ENCODE peak calls at places on chromosomes 7 and 10, in six cellular contexts. K is astrocyte; M is neural progenitor cell; L is colonic mucosa; T is CD4-positive, CD25-positive, alpha-beta regulatory T cell; G is endodermal cell. X is an unnamed sample.

GRCh38 chr7:115561341-115562110 is 469.0 kb downstream of the TFEC start:
- DNase-seq in K (peak; percentile 94), M (no peak), L (no peak), T (no peak), G (no peak), X (no peak)

GRCh38 chr10:48982584-48982983 is 42.9 kb upstream of the LRRC18 start:
- DNase-seq in K (no peak), M (no peak), L (no peak), T (no peak), G (no peak), X (no peak)

GRCh38 chr10:33800545-33800944 is 466.1 kb upstream of the NRP1 start:
- DNase-seq in K (no peak), M (no peak), L (no peak), T (no peak), G (no peak), X (no peak)

GRCh38 chr10:133109736-133110532 is 22.2 kb downstream of the ADGRA1 start:
- DNase-seq in K (no peak), M (no peak), L (no peak), T (no peak), G (no peak), X (no peak)

GRCh38 chr7:106023369-106024322 is 60.6 kb downstream of the CDHR3 start:
- DNase-seq in K (no peak), M (no peak), L (no peak), T (no peak), G (no peak), X (no peak)

GRCh38 chr10:83750604-83751003 is 388.7 kb upstream of the GHITM start:
- DNase-seq in K (no peak), M (no peak), L (no peak), T (no peak), G (no peak), X (no peak)

GRCh38 chr10:71074176-71074755 is 138.1 kb upstream of the UNC5B start:
- DNase-seq in K (no peak), M (no peak), L (no peak), T (no peak), G (peak; percentile 87), X (peak; percentile 6)

GRCh38 chr7:1275685-1276424 is 43.2 kb downstream of the UNCX start:
- DNase-seq in K (peak; percentile 6), M (peak; percentile 62), L (no peak), T (no peak), G (peak; percentile 73), X (no peak)

GRCh38 chr10:71576842-71577241 is 142.7 kb downstream of the C10orf105 start:
- DNase-seq in K (no peak), M (no peak), L (no peak), T (no peak), G (no peak), X (no peak)

GRCh38 chr10:88994034-88994433 is 3.4 kb downstream of the FAS start:
- DNase-seq in K (peak; percentile 54), M (peak; percentile 11), L (peak; percentile 16), T (no peak), G (no peak), X (no peak)

GRCh38 chr10:78224602-78225001 is 190.9 kb downstream of the RPS24 start:
- DNase-seq in K (peak; percentile 80), M (no peak), L (no peak), T (no peak), G (no peak), X (no peak)
- H3K27me3 ChIP-seq in K (no peaks in the 10 kb centered on the region), M (no peaks in the 10 kb centered on the region), L (no peaks in the 10 kb centered on the region), T (no peaks in the 10 kb centered on the region), G (no peaks in the 10 kb centered on the region), X (no peaks in the 10 kb centered on the region)

GRCh38 chr7:94698275-94698674 is 42.3 kb upstream of the SGCE start:
- DNase-seq in K (peak; percentile 78), M (no peak), L (no peak), T (no peak), G (no peak), X (no peak)
- H3K27ac ChIP-seq in K (peak overlapping the region; percentile 92), M (no peak overlapping the region), L (no peak overlapping the region), T (no peak overlapping the region), G (no peak overlapping the region), X (no peak overlapping the region)

GRCh38 chr10:100710151-100710871 is 35.1 kb upstream of the PAX2 start:
- DNase-seq in K (no peak), M (peak; percentile 71), L (no peak), T (no peak), G (peak; percentile 73), X (peak; percentile 53)
- H3K27me3 ChIP-seq in K (peaks cover 62% of the 10 kb centered on the region), M (peaks cover 100% of the 10 kb centered on the region), L (peaks cover 60% of the 10 kb centered on the region), T (peaks cover 27% of the 10 kb centered on the region), G (peaks cover 96% of the 10 kb centered on the region), X (peaks cover 99% of the 10 kb centered on the region)

GRCh38 chr10:63264852-63265617 is 131.9 kb downstream of the NRBF2 start:
- DNase-seq in K (peak; percentile 42), M (peak; percentile 51), L (peak; percentile 54), T (peak; percentile 63), G (peak; percentile 71), X (peak; percentile 48)
- H3K27ac ChIP-seq in K (peak overlapping the region; percentile 94), M (peak overlapping the region; percentile 40), L (peak overlapping the region; percentile 92), T (peak overlapping the region; percentile 95), G (no peak overlapping the region), X (peak overlapping the region; percentile 22)

GRCh38 chr10:131436467-131436866 is 124.9 kb upstream of the TCERG1L start:
- DNase-seq in K (no peak), M (no peak), L (no peak), T (no peak), G (no peak), X (no peak)

GRCh38 chr10:131440405-131441360 is 129.2 kb upstream of the TCERG1L start:
- DNase-seq in K (no peak), M (no peak), L (no peak), T (no peak), G (no peak), X (no peak)

GRCh38 chr10:131437556-131438465 is 126.3 kb upstream of the TCERG1L start:
- DNase-seq in K (no peak), M (peak; percentile 39), L (no peak), T (no peak), G (no peak), X (no peak)

GRCh38 chr10:131439705-131440104 is 128.2 kb upstream of the TCERG1L start:
- DNase-seq in K (no peak), M (no peak), L (no peak), T (no peak), G (no peak), X (no peak)

GRCh38 chr10:131438665-131439064 is 127.1 kb upstream of the TCERG1L start:
- DNase-seq in K (no peak), M (no peak), L (no peak), T (no peak), G (no peak), X (no peak)
- H3K27me3 ChIP-seq in K (no peaks in the 10 kb centered on the region), M (no peaks in the 10 kb centered on the region), L (no peaks in the 10 kb centered on the region), T (no peaks in the 10 kb centered on the region), G (no peaks in the 10 kb centered on the region), X (no peaks in the 10 kb centered on the region)

GRCh38 chr7:57414415-57414814 is 35.6 kb upstream of the ZNF716 start:
- DNase-seq in K (no peak), M (no peak), L (no peak), T (no peak), G (no peak), X (no peak)

GRCh38 chr7:57414852-57415251 is 35.1 kb upstream of the ZNF716 start:
- DNase-seq in K (no peak), M (no peak), L (no peak), T (no peak), G (no peak), X (no peak)

GRCh38 chr7:57413529-57414398 is 36.2 kb upstream of the ZNF716 start:
- DNase-seq in K (no peak), M (no peak), L (no peak), T (no peak), G (no peak), X (no peak)

GRCh38 chr7:57412618-57413017 is 37.4 kb upstream of the ZNF716 start:
- DNase-seq in K (no peak), M (no peak), L (no peak), T (no peak), G (no peak), X (no peak)

GRCh38 chr7:57412168-57412567 is 37.8 kb upstream of the ZNF716 start:
- DNase-seq in K (no peak), M (no peak), L (no peak), T (no peak), G (no peak), X (no peak)
- H3K27ac ChIP-seq in K (no peak overlapping the region), M (no peak overlapping the region), L (no peak overlapping the region), T (no peak overlapping the region), G (no peak overlapping the region), X (no peak overlapping the region)

GRCh38 chr7:151166629-151167196 is 781 bp downstream of the GBX1 start:
- DNase-seq in K (no peak), M (no peak), L (no peak), T (no peak), G (peak; percentile 77), X (no peak)

GRCh38 chr7:151167197-151167911 is at the start of gene GBX1:
- DNase-seq in K (peak; percentile 7), M (peak; percentile 75), L (no peak), T (no peak), G (peak; percentile 74), X (peak; percentile 35)

GRCh38 chr7:151172273-151173141 is 5.0 kb upstream of the GBX1 start:
- DNase-seq in K (peak; percentile 9), M (peak; percentile 84), L (peak; percentile 72), T (peak; percentile 70), G (peak; percentile 93), X (peak; percentile 62)

GRCh38 chr7:151168787-151169162 is 1.3 kb upstream of the GBX1 start:
- DNase-seq in K (no peak), M (peak; percentile 39), L (no peak), T (no peak), G (no peak), X (no peak)

GRCh38 chr7:151168022-151168786 is 710 bp upstream of the GBX1 start:
- DNase-seq in K (no peak), M (peak; percentile 78), L (peak; percentile 37), T (peak; percentile 53), G (peak; percentile 92), X (peak; percentile 57)
- H3K27me3 ChIP-seq in K (peaks cover 72% of the 10 kb centered on the region), M (peaks cover 99% of the 10 kb centered on the region), L (peaks cover 44% of the 10 kb centered on the region), T (peaks cover 55% of the 10 kb centered on the region), G (peaks cover 86% of the 10 kb centered on the region), X (peaks cover 42% of the 10 kb centered on the region)

DNA sequence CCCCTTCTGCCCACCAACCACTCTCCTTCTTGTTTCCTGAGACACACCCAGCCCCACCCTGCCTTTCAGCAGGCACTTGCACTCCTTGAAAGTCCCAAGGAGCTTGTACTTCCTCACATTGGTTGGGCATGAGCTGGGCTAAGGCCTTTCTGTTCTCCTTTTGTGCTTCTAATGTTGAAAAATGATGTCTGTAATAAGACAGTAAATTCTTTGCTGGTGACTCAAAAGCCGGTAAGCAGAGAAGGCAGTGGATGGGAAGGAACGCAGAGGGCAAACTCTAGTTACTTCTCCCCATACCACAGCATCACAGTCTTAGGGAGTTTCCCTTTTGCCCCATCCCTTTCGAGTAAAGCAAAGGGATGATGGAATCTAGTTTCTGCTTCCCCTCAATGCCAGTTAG is 185.6 kb downstream of the PLXNA4 start:
- DNase-seq in K (peak; percentile 93), M (no peak), L (no peak), T (no peak), G (no peak), X (no peak)
- H3K27ac ChIP-seq in K (peak overlapping the region; percentile 55), M (no peak overlapping the region), L (no peak overlapping the region), T (no peak overlapping the region), G (no peak overlapping the region), X (no peak overlapping the region)